ENCODE peak calls at places on chromosomes 3 and 15, in seven cellular contexts. One of them, this sample, is unnamed.

GRCh38 chr3:152458725-152459515 is 190.2 kb downstream of the MBNL1 start:
- DNase-seq in mesendoderm: no peak
- DNase-seq in trophoblast cell: no peak
- DNase-seq in H9: no peak
- DNase-seq in IMR-90: peak; percentile 29
- DNase-seq in neuronal stem cell: no peak
- DNase-seq in H1: no peak
- DNase-seq in this sample: peak; percentile 30

GRCh38 chr3:29334652-29335189 is 53.9 kb downstream of the RBMS3 start:
- DNase-seq in mesendoderm: no peak
- DNase-seq in trophoblast cell: no peak
- DNase-seq in H9: no peak
- DNase-seq in IMR-90: no peak
- DNase-seq in neuronal stem cell: no peak
- DNase-seq in H1: no peak
- DNase-seq in this sample: no peak

GRCh38 chr3:18295171-18295920 is 129.8 kb downstream of the SATB1 start:
- DNase-seq in mesendoderm: peak; percentile 96
- DNase-seq in trophoblast cell: peak; percentile 88
- DNase-seq in H9: peak; percentile 92
- DNase-seq in IMR-90: peak; percentile 46
- DNase-seq in neuronal stem cell: peak; percentile 18
- DNase-seq in H1: peak; percentile 89
- DNase-seq in this sample: no peak

GRCh38 chr3:86563358-86563970 is 427.5 kb downstream of the VGLL3 start:
- DNase-seq in mesendoderm: peak; percentile 53
- DNase-seq in trophoblast cell: no peak
- DNase-seq in H9: no peak
- DNase-seq in IMR-90: peak; percentile 47
- DNase-seq in neuronal stem cell: peak; percentile 38
- DNase-seq in H1: no peak
- DNase-seq in this sample: peak; percentile 26

GRCh38 chr3:192819001-192819569 is 91.7 kb upstream of the FGF12 start:
- DNase-seq in mesendoderm: peak; percentile 84
- DNase-seq in trophoblast cell: peak; percentile 45
- DNase-seq in H9: no peak
- DNase-seq in IMR-90: peak; percentile 88
- DNase-seq in neuronal stem cell: no peak
- DNase-seq in H1: no peak
- DNase-seq in this sample: peak; percentile 90

GRCh38 chr15:84661001-84661400 is 3.0 kb upstream of the NMB start:
- DNase-seq in mesendoderm: no peak
- DNase-seq in trophoblast cell: no peak
- DNase-seq in H9: no peak
- DNase-seq in IMR-90: no peak
- DNase-seq in neuronal stem cell: no peak
- DNase-seq in H1: no peak
- DNase-seq in this sample: no peak

GRCh38 chr15:68204776-68205557 is at the start of gene CALML4:
- DNase-seq in mesendoderm: no peak
- DNase-seq in trophoblast cell: no peak
- DNase-seq in H9: no peak
- DNase-seq in IMR-90: no peak
- DNase-seq in neuronal stem cell: no peak
- DNase-seq in H1: no peak
- DNase-seq in this sample: no peak

GRCh38 chr3:127673191-127674098 is 693 bp downstream of the ABTB1 start:
- DNase-seq in mesendoderm: no peak
- DNase-seq in trophoblast cell: peak; percentile 50
- DNase-seq in H9: peak; percentile 39
- DNase-seq in IMR-90: peak; percentile 57
- DNase-seq in neuronal stem cell: no peak
- DNase-seq in H1: peak; percentile 66
- DNase-seq in this sample: peak; percentile 68

GRCh38 chr3:128971421-128971820 is 22.5 kb downstream of the CFAP92 start:
- DNase-seq in mesendoderm: no peak
- DNase-seq in trophoblast cell: no peak
- DNase-seq in H9: no peak
- DNase-seq in IMR-90: peak; percentile 61
- DNase-seq in neuronal stem cell: no peak
- DNase-seq in H1: no peak
- DNase-seq in this sample: peak; percentile 85

GRCh38 chr15:90300541-90300940 is 35.1 kb downstream of the NGRN start:
- DNase-seq in mesendoderm: no peak
- DNase-seq in trophoblast cell: no peak
- DNase-seq in H9: no peak
- DNase-seq in IMR-90: no peak
- DNase-seq in neuronal stem cell: no peak
- DNase-seq in H1: no peak
- DNase-seq in this sample: no peak

GRCh38 chr15:56781666-56782065 is 48.4 kb upstream of the ZNF280D start:
- DNase-seq in mesendoderm: no peak
- DNase-seq in trophoblast cell: no peak
- DNase-seq in H9: no peak
- DNase-seq in IMR-90: no peak
- DNase-seq in neuronal stem cell: no peak
- DNase-seq in H1: no peak
- DNase-seq in this sample: no peak

GRCh38 chr3:133271491-133271890 is 128.4 kb upstream of the BFSP2 start:
- DNase-seq in mesendoderm: peak; percentile 56
- DNase-seq in trophoblast cell: no peak
- DNase-seq in H9: no peak
- DNase-seq in IMR-90: peak; percentile 71
- DNase-seq in neuronal stem cell: no peak
- DNase-seq in H1: no peak
- DNase-seq in this sample: no peak

GRCh38 chr15:75631935-75632334 is 6.4 kb upstream of the SNUPN start:
- DNase-seq in mesendoderm: no peak
- DNase-seq in trophoblast cell: no peak
- DNase-seq in H9: no peak
- DNase-seq in IMR-90: no peak
- DNase-seq in neuronal stem cell: no peak
- DNase-seq in H1: no peak
- DNase-seq in this sample: no peak
- H2BK5ac ChIP-seq in mesendoderm: no peak overlapping the region
- H2BK5ac ChIP-seq in trophoblast cell: no peak overlapping the region
- H2BK5ac ChIP-seq in H9: no peak overlapping the region
- H2BK5ac ChIP-seq in IMR-90: no peak overlapping the region
- H2BK5ac ChIP-seq in neuronal stem cell: no peak overlapping the region
- H2BK5ac ChIP-seq in H1: no peak overlapping the region
- H2BK5ac ChIP-seq in this sample: no peak overlapping the region

GRCh38 chr3:30358871-30359270 is 247.5 kb upstream of the TGFBR2 start:
- DNase-seq in mesendoderm: no peak
- DNase-seq in trophoblast cell: no peak
- DNase-seq in H9: no peak
- DNase-seq in IMR-90: no peak
- DNase-seq in neuronal stem cell: no peak
- DNase-seq in H1: no peak
- DNase-seq in this sample: no peak
- H3K27ac ChIP-seq in mesendoderm: no peak overlapping the region
- H3K27ac ChIP-seq in trophoblast cell: no peak overlapping the region
- H3K27ac ChIP-seq in H9: no peak overlapping the region
- H3K27ac ChIP-seq in IMR-90: no peak overlapping the region
- H3K27ac ChIP-seq in neuronal stem cell: no peak overlapping the region
- H3K27ac ChIP-seq in H1: no peak overlapping the region
- H3K27ac ChIP-seq in this sample: no peak overlapping the region

GRCh38 chr3:130731817-130732216 is 14.8 kb downstream of the PIK3R4 start:
- DNase-seq in mesendoderm: no peak
- DNase-seq in trophoblast cell: no peak
- DNase-seq in H9: no peak
- DNase-seq in IMR-90: no peak
- DNase-seq in neuronal stem cell: no peak
- DNase-seq in H1: no peak
- DNase-seq in this sample: no peak
- H2BK5ac ChIP-seq in mesendoderm: no peak overlapping the region
- H2BK5ac ChIP-seq in trophoblast cell: no peak overlapping the region
- H2BK5ac ChIP-seq in H9: no peak overlapping the region
- H2BK5ac ChIP-seq in IMR-90: no peak overlapping the region
- H2BK5ac ChIP-seq in neuronal stem cell: no peak overlapping the region
- H2BK5ac ChIP-seq in H1: no peak overlapping the region
- H2BK5ac ChIP-seq in this sample: no peak overlapping the region

DNA sequence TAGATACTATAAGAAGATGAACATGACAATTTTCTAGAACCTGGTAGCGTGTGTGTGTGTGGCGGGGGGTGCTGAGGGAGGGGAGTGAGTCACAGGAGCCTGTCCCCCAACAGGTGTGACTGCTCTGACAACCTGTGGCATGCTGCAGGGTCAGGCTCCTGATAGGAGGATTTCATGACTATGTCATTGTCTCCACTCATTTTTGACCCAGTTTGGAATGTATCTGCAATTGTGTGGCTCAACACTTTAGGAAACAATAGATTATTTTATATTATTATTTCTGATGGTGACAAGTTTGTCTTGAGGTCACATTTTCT is 9.3 kb upstream of the VILL start:
- DNase-seq in mesendoderm: no peak
- DNase-seq in trophoblast cell: no peak
- DNase-seq in H9: no peak
- DNase-seq in IMR-90: no peak
- DNase-seq in neuronal stem cell: no peak
- DNase-seq in H1: no peak
- DNase-seq in this sample: no peak
- H3K27ac ChIP-seq in mesendoderm: no peak overlapping the region
- H3K27ac ChIP-seq in trophoblast cell: no peak overlapping the region
- H3K27ac ChIP-seq in H9: no peak overlapping the region
- H3K27ac ChIP-seq in IMR-90: no peak overlapping the region
- H3K27ac ChIP-seq in neuronal stem cell: no peak overlapping the region
- H3K27ac ChIP-seq in H1: no peak overlapping the region
- H3K27ac ChIP-seq in this sample: no peak overlapping the region

DNA sequence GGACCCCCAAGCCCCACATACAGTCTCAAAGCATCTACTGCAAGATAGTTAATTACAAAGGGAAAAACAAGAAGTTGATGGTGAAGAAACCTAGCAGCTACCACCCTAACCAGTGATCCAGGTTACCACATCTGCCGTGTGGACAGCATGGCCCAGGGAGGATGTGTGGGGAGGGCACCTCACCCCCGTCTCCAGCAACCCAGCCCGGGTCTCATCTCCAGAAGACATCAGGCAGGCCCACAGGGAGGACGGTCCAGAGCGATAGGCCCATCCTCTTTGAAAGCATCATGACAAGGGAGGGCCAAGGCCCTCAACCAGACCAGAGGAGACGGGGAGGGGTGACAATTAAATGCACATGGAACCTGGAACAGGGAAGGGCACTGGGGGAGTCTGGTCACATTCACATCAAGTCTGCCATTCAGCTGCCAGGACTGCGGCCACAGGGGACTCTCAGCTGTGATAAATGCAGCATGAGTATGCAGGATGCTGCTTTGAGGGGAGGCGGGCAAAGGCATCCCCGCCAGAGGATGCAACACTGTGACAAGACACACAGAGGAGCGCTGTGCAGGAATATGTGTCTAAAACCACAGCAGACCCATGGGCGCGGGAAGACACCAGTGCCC is 18.8 kb downstream of the ZXDC start:
- DNase-seq in mesendoderm: no peak
- DNase-seq in trophoblast cell: no peak
- DNase-seq in H9: no peak
- DNase-seq in IMR-90: no peak
- DNase-seq in neuronal stem cell: no peak
- DNase-seq in H1: no peak
- DNase-seq in this sample: no peak
- H2BK5ac ChIP-seq in mesendoderm: no peak overlapping the region
- H2BK5ac ChIP-seq in trophoblast cell: no peak overlapping the region
- H2BK5ac ChIP-seq in H9: no peak overlapping the region
- H2BK5ac ChIP-seq in IMR-90: no peak overlapping the region
- H2BK5ac ChIP-seq in neuronal stem cell: no peak overlapping the region
- H2BK5ac ChIP-seq in H1: no peak overlapping the region
- H2BK5ac ChIP-seq in this sample: no peak overlapping the region

GRCh38 chr3:186786810-186787375 is 3.5 kb downstream of the EIF4A2 start:
- DNase-seq in mesendoderm: no peak
- DNase-seq in trophoblast cell: no peak
- DNase-seq in H9: no peak
- DNase-seq in IMR-90: no peak
- DNase-seq in neuronal stem cell: no peak
- DNase-seq in H1: no peak
- DNase-seq in this sample: no peak

GRCh38 chr3:186788482-186789370 is 5.3 kb downstream of the EIF4A2 start:
- DNase-seq in mesendoderm: no peak
- DNase-seq in trophoblast cell: no peak
- DNase-seq in H9: no peak
- DNase-seq in IMR-90: no peak
- DNase-seq in neuronal stem cell: no peak
- DNase-seq in H1: no peak
- DNase-seq in this sample: no peak

GRCh38 chr3:186789554-186790260 is 6.3 kb downstream of the EIF4A2 start:
- DNase-seq in mesendoderm: no peak
- DNase-seq in trophoblast cell: no peak
- DNase-seq in H9: no peak
- DNase-seq in IMR-90: peak; percentile 22
- DNase-seq in neuronal stem cell: no peak
- DNase-seq in H1: no peak
- DNase-seq in this sample: no peak

GRCh38 chr3:186787642-186788481 is 4.5 kb downstream of the EIF4A2 start:
- DNase-seq in mesendoderm: no peak
- DNase-seq in trophoblast cell: no peak
- DNase-seq in H9: no peak
- DNase-seq in IMR-90: no peak
- DNase-seq in neuronal stem cell: no peak
- DNase-seq in H1: no peak
- DNase-seq in this sample: no peak

GRCh38 chr3:186790261-186790981 is 7.0 kb downstream of the EIF4A2 start:
- DNase-seq in mesendoderm: peak; percentile 57
- DNase-seq in trophoblast cell: peak; percentile 10
- DNase-seq in H9: peak; percentile 58
- DNase-seq in IMR-90: peak; percentile 61
- DNase-seq in neuronal stem cell: no peak
- DNase-seq in H1: no peak
- DNase-seq in this sample: peak; percentile 64
- H3K27ac ChIP-seq in mesendoderm: no peak overlapping the region
- H3K27ac ChIP-seq in trophoblast cell: no peak overlapping the region
- H3K27ac ChIP-seq in H9: no peak overlapping the region
- H3K27ac ChIP-seq in IMR-90: no peak overlapping the region
- H3K27ac ChIP-seq in neuronal stem cell: peak overlapping the region; percentile 14
- H3K27ac ChIP-seq in H1: no peak overlapping the region
- H3K27ac ChIP-seq in this sample: peak overlapping the region; percentile 53

GRCh38 chr3:7960601-7961000 is 541.0 kb upstream of the LMCD1 start:
- DNase-seq in mesendoderm: no peak
- DNase-seq in trophoblast cell: no peak
- DNase-seq in H9: no peak
- DNase-seq in IMR-90: no peak
- DNase-seq in neuronal stem cell: no peak
- DNase-seq in H1: no peak
- DNase-seq in this sample: no peak
- H2BK5ac ChIP-seq in mesendoderm: no peak overlapping the region
- H2BK5ac ChIP-seq in trophoblast cell: no peak overlapping the region
- H2BK5ac ChIP-seq in H9: no peak overlapping the region
- H2BK5ac ChIP-seq in IMR-90: no peak overlapping the region
- H2BK5ac ChIP-seq in neuronal stem cell: no peak overlapping the region
- H2BK5ac ChIP-seq in H1: no peak overlapping the region
- H2BK5ac ChIP-seq in this sample: no peak overlapping the region

GRCh38 chr3:46960801-46961200 is 15.7 kb downstream of the CCDC12 start:
- DNase-seq in mesendoderm: no peak
- DNase-seq in trophoblast cell: no peak
- DNase-seq in H9: no peak
- DNase-seq in IMR-90: no peak
- DNase-seq in neuronal stem cell: no peak
- DNase-seq in H1: no peak
- DNase-seq in this sample: no peak
- H3K27ac ChIP-seq in mesendoderm: no peak overlapping the region
- H3K27ac ChIP-seq in trophoblast cell: peak overlapping the region; percentile 75
- H3K27ac ChIP-seq in H9: no peak overlapping the region
- H3K27ac ChIP-seq in IMR-90: peak overlapping the region; percentile 15
- H3K27ac ChIP-seq in neuronal stem cell: peak overlapping the region; percentile 18
- H3K27ac ChIP-seq in H1: no peak overlapping the region
- H3K27ac ChIP-seq in this sample: peak overlapping the region; percentile 17